ENCODE peak calls at places on chromosomes 4 and X, in six cellular contexts. One of them, this sample, is unnamed.

GRCh38 chr4:152679414-152680281 is at the start of gene TMEM154:
- DNase-seq in hepatocyte: peak; percentile 74
- DNase-seq in suprapubic skin: peak; percentile 70
- DNase-seq in right atrium auricular region: peak; percentile 64
- DNase-seq in SJCRH30: peak; percentile 65
- DNase-seq in PC-3: peak; percentile 67
- DNase-seq in this sample: peak; percentile 31

GRCh38 chrX:18210470-18210869 is 10.2 kb downstream of the BEND2 start:
- DNase-seq in hepatocyte: no peak
- DNase-seq in suprapubic skin: no peak
- DNase-seq in right atrium auricular region: no peak
- DNase-seq in SJCRH30: peak; percentile 13
- DNase-seq in PC-3: peak; percentile 40
- DNase-seq in this sample: no peak

GRCh38 chr4:76732246-76732645 is 165.7 kb downstream of the SOWAHB start:
- DNase-seq in hepatocyte: no peak
- DNase-seq in suprapubic skin: no peak
- DNase-seq in right atrium auricular region: no peak
- DNase-seq in SJCRH30: no peak
- DNase-seq in PC-3: no peak
- DNase-seq in this sample: no peak

GRCh38 chr4:141921293-141921692 is 284.9 kb downstream of the IL15 start:
- DNase-seq in hepatocyte: no peak
- DNase-seq in suprapubic skin: no peak
- DNase-seq in right atrium auricular region: no peak
- DNase-seq in SJCRH30: no peak
- DNase-seq in PC-3: no peak
- DNase-seq in this sample: no peak

GRCh38 chrX:110852180-110852579 is 56.6 kb upstream of the CHRDL1 start:
- DNase-seq in hepatocyte: peak; percentile 19
- DNase-seq in suprapubic skin: no peak
- DNase-seq in right atrium auricular region: no peak
- DNase-seq in SJCRH30: peak; percentile 59
- DNase-seq in PC-3: peak; percentile 20
- DNase-seq in this sample: no peak

GRCh38 chr4:61992351-61992750 is 792.2 kb downstream of the ADGRL3 start:
- DNase-seq in hepatocyte: no peak
- DNase-seq in suprapubic skin: no peak
- DNase-seq in right atrium auricular region: no peak
- DNase-seq in SJCRH30: peak; percentile 5
- DNase-seq in PC-3: no peak
- DNase-seq in this sample: no peak

GRCh38 chr4:61200991-61201526 is 933 bp downstream of the ADGRL3 start:
- DNase-seq in hepatocyte: peak; percentile 53
- DNase-seq in suprapubic skin: peak; percentile 40
- DNase-seq in right atrium auricular region: no peak
- DNase-seq in SJCRH30: peak; percentile 44
- DNase-seq in PC-3: peak; percentile 14
- DNase-seq in this sample: no peak

GRCh38 chrX:153770606-153771175 is 6.6 kb downstream of the PLXNB3 start:
- DNase-seq in hepatocyte: no peak
- DNase-seq in suprapubic skin: no peak
- DNase-seq in right atrium auricular region: no peak
- DNase-seq in SJCRH30: no peak
- DNase-seq in PC-3: no peak
- DNase-seq in this sample: no peak

GRCh38 chr4:720111-720860 is 14.7 kb downstream of the PCGF3 start:
- DNase-seq in hepatocyte: no peak
- DNase-seq in suprapubic skin: no peak
- DNase-seq in right atrium auricular region: no peak
- DNase-seq in SJCRH30: no peak
- DNase-seq in PC-3: no peak
- DNase-seq in this sample: no peak

GRCh38 chrX:31449975-31450374 is 378.1 kb upstream of the FTHL17 start:
- DNase-seq in hepatocyte: no peak
- DNase-seq in suprapubic skin: no peak
- DNase-seq in right atrium auricular region: no peak
- DNase-seq in SJCRH30: no peak
- DNase-seq in PC-3: no peak
- DNase-seq in this sample: no peak

GRCh38 chrX:38206542-38206941 is 14.1 kb downstream of the SRPX start:
- DNase-seq in hepatocyte: no peak
- DNase-seq in suprapubic skin: no peak
- DNase-seq in right atrium auricular region: no peak
- DNase-seq in SJCRH30: no peak
- DNase-seq in PC-3: no peak
- DNase-seq in this sample: no peak

GRCh38 chrX:15221321-15221720 is 48.6 kb downstream of the ASB9 start:
- DNase-seq in hepatocyte: no peak
- DNase-seq in suprapubic skin: no peak
- DNase-seq in right atrium auricular region: no peak
- DNase-seq in SJCRH30: no peak
- DNase-seq in PC-3: peak; percentile 6
- DNase-seq in this sample: no peak

GRCh38 chr4:156347412-156348075 is 393.9 kb upstream of the CTSO start:
- DNase-seq in hepatocyte: peak; percentile 14
- DNase-seq in suprapubic skin: no peak
- DNase-seq in right atrium auricular region: no peak
- DNase-seq in SJCRH30: peak; percentile 44
- DNase-seq in PC-3: peak; percentile 71
- DNase-seq in this sample: no peak

GRCh38 chr4:141900841-141901240 is 264.5 kb downstream of the IL15 start:
- DNase-seq in hepatocyte: no peak
- DNase-seq in suprapubic skin: no peak
- DNase-seq in right atrium auricular region: no peak
- DNase-seq in SJCRH30: no peak
- DNase-seq in PC-3: peak; percentile 62
- DNase-seq in this sample: no peak

GRCh38 chrX:28042260-28042659 is 61.0 kb upstream of the DCAF8L1 start:
- DNase-seq in hepatocyte: no peak
- DNase-seq in suprapubic skin: no peak
- DNase-seq in right atrium auricular region: no peak
- DNase-seq in SJCRH30: no peak
- DNase-seq in PC-3: no peak
- DNase-seq in this sample: no peak

GRCh38 chr4:155025762-155026457 is 182.5 kb upstream of the NPY2R start:
- DNase-seq in hepatocyte: peak; percentile 76
- DNase-seq in suprapubic skin: no peak
- DNase-seq in right atrium auricular region: no peak
- DNase-seq in SJCRH30: peak; percentile 13
- DNase-seq in PC-3: peak; percentile 79
- DNase-seq in this sample: no peak

GRCh38 chrX:115503099-115503498 is 57.9 kb upstream of the PLS3 start:
- DNase-seq in hepatocyte: peak; percentile 14
- DNase-seq in suprapubic skin: no peak
- DNase-seq in right atrium auricular region: no peak
- DNase-seq in SJCRH30: no peak
- DNase-seq in PC-3: no peak
- DNase-seq in this sample: no peak

GRCh38 chr4:176883108-176883550 is 90.4 kb upstream of the VEGFC start:
- DNase-seq in hepatocyte: no peak
- DNase-seq in suprapubic skin: no peak
- DNase-seq in right atrium auricular region: no peak
- DNase-seq in SJCRH30: peak; percentile 18
- DNase-seq in PC-3: peak; percentile 72
- DNase-seq in this sample: no peak

GRCh38 chrX:20218809-20219505 is 47.8 kb downstream of the RPS6KA3 start:
- DNase-seq in hepatocyte: peak; percentile 35
- DNase-seq in suprapubic skin: no peak
- DNase-seq in right atrium auricular region: no peak
- DNase-seq in SJCRH30: peak; percentile 86
- DNase-seq in PC-3: no peak
- DNase-seq in this sample: peak; percentile 15

GRCh38 chr4:185582651-185583400 is 47.5 kb upstream of the PDLIM3 start:
- DNase-seq in hepatocyte: no peak
- DNase-seq in suprapubic skin: no peak
- DNase-seq in right atrium auricular region: no peak
- DNase-seq in SJCRH30: peak; percentile 24
- DNase-seq in PC-3: no peak
- DNase-seq in this sample: no peak

GRCh38 chr4:137065306-137065705 is 467.0 kb downstream of the PCDH18 start:
- DNase-seq in hepatocyte: no peak
- DNase-seq in suprapubic skin: no peak
- DNase-seq in right atrium auricular region: no peak
- DNase-seq in SJCRH30: peak; percentile 3
- DNase-seq in PC-3: no peak
- DNase-seq in this sample: no peak

GRCh38 chr4:48015216-48015615 is 1.3 kb downstream of the CNGA1 start:
- DNase-seq in hepatocyte: no peak
- DNase-seq in suprapubic skin: no peak
- DNase-seq in right atrium auricular region: no peak
- DNase-seq in SJCRH30: no peak
- DNase-seq in PC-3: peak; percentile 64
- DNase-seq in this sample: no peak

GRCh38 chr4:47032405-47033106 is 1.2 kb downstream of the GABRB1 start:
- DNase-seq in hepatocyte: peak; percentile 84
- DNase-seq in suprapubic skin: peak; percentile 49
- DNase-seq in right atrium auricular region: peak; percentile 63
- DNase-seq in SJCRH30: peak; percentile 43
- DNase-seq in PC-3: no peak
- DNase-seq in this sample: peak; percentile 38

GRCh38 chr4:171674781-171675180 is 138.4 kb upstream of the GALNTL6 start:
- DNase-seq in hepatocyte: no peak
- DNase-seq in suprapubic skin: no peak
- DNase-seq in right atrium auricular region: no peak
- DNase-seq in SJCRH30: no peak
- DNase-seq in PC-3: no peak
- DNase-seq in this sample: no peak

GRCh38 chrX:24662344-24662743 is 15.2 kb upstream of the PCYT1B start:
- DNase-seq in hepatocyte: peak; percentile 35
- DNase-seq in suprapubic skin: no peak
- DNase-seq in right atrium auricular region: no peak
- DNase-seq in SJCRH30: no peak
- DNase-seq in PC-3: no peak
- DNase-seq in this sample: no peak

GRCh38 chrX:119482041-119482440 is 13.8 kb downstream of the SLC25A5 start:
- DNase-seq in hepatocyte: no peak
- DNase-seq in suprapubic skin: no peak
- DNase-seq in right atrium auricular region: no peak
- DNase-seq in SJCRH30: no peak
- DNase-seq in PC-3: no peak
- DNase-seq in this sample: no peak

GRCh38 chr4:40238700-40239548 is 42.1 kb downstream of the RHOH start:
- DNase-seq in hepatocyte: no peak
- DNase-seq in suprapubic skin: no peak
- DNase-seq in right atrium auricular region: no peak
- DNase-seq in SJCRH30: no peak
- DNase-seq in PC-3: no peak
- DNase-seq in this sample: no peak

GRCh38 chr4:43435303-43435702 is 542.8 kb downstream of the GRXCR1 start:
- DNase-seq in hepatocyte: no peak
- DNase-seq in suprapubic skin: no peak
- DNase-seq in right atrium auricular region: no peak
- DNase-seq in SJCRH30: no peak
- DNase-seq in PC-3: no peak
- DNase-seq in this sample: no peak

GRCh38 chr4:129972257-129972656 is 876.3 kb downstream of the C4orf33 start:
- DNase-seq in hepatocyte: peak; percentile 4
- DNase-seq in suprapubic skin: no peak
- DNase-seq in right atrium auricular region: no peak
- DNase-seq in SJCRH30: no peak
- DNase-seq in PC-3: no peak
- DNase-seq in this sample: no peak

GRCh38 chr4:112075129-112075753 is 70.0 kb upstream of the FAM241A start:
- DNase-seq in hepatocyte: peak; percentile 67
- DNase-seq in suprapubic skin: no peak
- DNase-seq in right atrium auricular region: no peak
- DNase-seq in SJCRH30: peak; percentile 75
- DNase-seq in PC-3: peak; percentile 81
- DNase-seq in this sample: no peak

GRCh38 chrX:28205905-28206304 is 224.7 kb upstream of the DCAF8L1 start:
- DNase-seq in hepatocyte: no peak
- DNase-seq in suprapubic skin: no peak
- DNase-seq in right atrium auricular region: no peak
- DNase-seq in SJCRH30: no peak
- DNase-seq in PC-3: no peak
- DNase-seq in this sample: no peak

GRCh38 chrX:114178126-114178525 is 405.8 kb upstream of the HTR2C start:
- DNase-seq in hepatocyte: no peak
- DNase-seq in suprapubic skin: no peak
- DNase-seq in right atrium auricular region: no peak
- DNase-seq in SJCRH30: no peak
- DNase-seq in PC-3: no peak
- DNase-seq in this sample: no peak
- H3K27ac ChIP-seq in hepatocyte: no peak overlapping the region
- H3K27ac ChIP-seq in suprapubic skin: no peak overlapping the region
- H3K27ac ChIP-seq in right atrium auricular region: no peak overlapping the region
- H3K27ac ChIP-seq in SJCRH30: no peak overlapping the region
- H3K27ac ChIP-seq in PC-3: no peak overlapping the region
- H3K27ac ChIP-seq in this sample: no peak overlapping the region

DNA sequence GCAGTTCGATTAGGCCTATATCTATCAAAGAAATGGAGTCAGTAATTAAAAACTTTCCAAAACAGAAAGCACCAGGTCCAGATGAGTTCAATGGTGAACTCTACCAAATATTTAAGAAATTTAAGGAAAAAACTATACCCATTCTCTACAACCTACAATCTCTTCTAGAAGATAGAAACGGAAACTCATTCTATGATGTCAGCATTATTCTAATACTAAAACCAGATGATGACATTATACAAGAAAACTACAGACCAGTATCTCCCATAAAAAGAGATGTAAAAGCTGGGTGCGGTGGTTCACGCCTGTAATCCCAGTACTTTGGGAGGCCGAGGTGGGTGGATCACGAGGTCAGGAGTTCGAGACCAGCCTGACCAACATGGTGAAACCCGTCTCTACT is 29.5 kb upstream of the BDH2 start:
- DNase-seq in hepatocyte: no peak
- DNase-seq in suprapubic skin: no peak
- DNase-seq in right atrium auricular region: no peak
- DNase-seq in SJCRH30: no peak
- DNase-seq in PC-3: no peak
- DNase-seq in this sample: no peak
- H3K36me3 ChIP-seq in hepatocyte: no peaks in the 10 kb centered on the region
- H3K36me3 ChIP-seq in suprapubic skin: no peaks in the 10 kb centered on the region
- H3K36me3 ChIP-seq in right atrium auricular region: no peaks in the 10 kb centered on the region
- H3K36me3 ChIP-seq in SJCRH30: peaks cover 81% of the 10 kb centered on the region
- H3K36me3 ChIP-seq in PC-3: peaks cover 33% of the 10 kb centered on the region
- H3K36me3 ChIP-seq in this sample: peaks cover 2% of the 10 kb centered on the region

GRCh38 chr4:151565583-151565982 is 156.6 kb downstream of the FHIP1A start:
- DNase-seq in hepatocyte: no peak
- DNase-seq in suprapubic skin: no peak
- DNase-seq in right atrium auricular region: no peak
- DNase-seq in SJCRH30: no peak
- DNase-seq in PC-3: no peak
- DNase-seq in this sample: no peak
- H3K4me1 ChIP-seq in hepatocyte: peaks cover 16% of the 10 kb centered on the region
- H3K4me1 ChIP-seq in suprapubic skin: peaks cover 12% of the 10 kb centered on the region
- H3K4me1 ChIP-seq in right atrium auricular region: no peaks in the 10 kb centered on the region
- H3K4me1 ChIP-seq in SJCRH30: peaks cover 3% of the 10 kb centered on the region
- H3K4me1 ChIP-seq in PC-3: no peaks in the 10 kb centered on the region
- H3K4me1 ChIP-seq in this sample: no peaks in the 10 kb centered on the region

DNA sequence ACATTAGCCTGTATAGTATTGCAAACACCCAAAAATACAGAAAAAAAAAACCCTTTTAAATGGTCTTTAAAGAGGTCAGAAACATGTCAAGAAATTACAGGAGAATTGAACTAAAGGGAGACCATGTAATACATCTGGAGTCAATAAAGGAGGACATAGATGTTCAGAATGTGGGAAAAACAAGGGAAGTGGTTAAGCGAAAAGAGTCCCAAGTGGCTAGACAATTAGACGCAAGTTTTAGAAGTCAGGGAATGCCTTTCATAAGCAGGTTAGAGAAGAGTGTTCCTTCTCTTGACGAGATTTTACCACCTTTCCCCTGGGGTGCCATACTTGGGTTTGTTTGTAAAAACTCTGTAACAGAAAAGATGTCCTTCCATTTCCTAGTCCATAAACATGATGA is 7.8 kb downstream of the LNX1 start:
- DNase-seq in hepatocyte: no peak
- DNase-seq in suprapubic skin: no peak
- DNase-seq in right atrium auricular region: no peak
- DNase-seq in SJCRH30: no peak
- DNase-seq in PC-3: no peak
- DNase-seq in this sample: no peak
- H3K27ac ChIP-seq in hepatocyte: no peak overlapping the region
- H3K27ac ChIP-seq in suprapubic skin: no peak overlapping the region
- H3K27ac ChIP-seq in right atrium auricular region: no peak overlapping the region
- H3K27ac ChIP-seq in SJCRH30: no peak overlapping the region
- H3K27ac ChIP-seq in PC-3: no peak overlapping the region
- H3K27ac ChIP-seq in this sample: no peak overlapping the region

This sample was measured in uterus.